ENCODE peak calls at places on chromosomes 2 and 18, in eight cellular contexts. One of them, this sample, is unnamed.
A peak's percentile ranks its signal among the peaks of the same experiment; 100 is the strongest.

GRCh38 chr2:163812926-163813520 is 77.2 kb upstream of the FIGN start:
- DNase-seq in iPS DF 6.9: no peak
- DNase-seq in SK-N-SH: no peak
- DNase-seq in suprapubic skin: no peak
- DNase-seq in effector memory CD4-positive, alpha-beta T cell: no peak
- DNase-seq in HCT116: no peak
- DNase-seq in SJSA1: no peak
- DNase-seq in endothelial cell of umbilical vein: no peak
- DNase-seq in this sample: no peak

GRCh38 chr2:127471286-127471983 is 53.2 kb downstream of the PROC start:
- DNase-seq in iPS DF 6.9: no peak
- DNase-seq in SK-N-SH: no peak
- DNase-seq in suprapubic skin: no peak
- DNase-seq in effector memory CD4-positive, alpha-beta T cell: no peak
- DNase-seq in HCT116: no peak
- DNase-seq in SJSA1: no peak
- DNase-seq in endothelial cell of umbilical vein: no peak
- DNase-seq in this sample: no peak

GRCh38 chr2:20962939-20963543 is 80.8 kb downstream of the APOB start:
- DNase-seq in iPS DF 6.9: peak; percentile 61
- DNase-seq in SK-N-SH: peak; percentile 84
- DNase-seq in suprapubic skin: peak; percentile 76
- DNase-seq in effector memory CD4-positive, alpha-beta T cell: peak; percentile 21
- DNase-seq in HCT116: peak; percentile 41
- DNase-seq in SJSA1: peak; percentile 39
- DNase-seq in endothelial cell of umbilical vein: peak; percentile 67
- DNase-seq in this sample: peak; percentile 45

GRCh38 chr2:168188011-168188410 is 59.4 kb downstream of the STK39 start:
- DNase-seq in iPS DF 6.9: no peak
- DNase-seq in SK-N-SH: no peak
- DNase-seq in suprapubic skin: no peak
- DNase-seq in effector memory CD4-positive, alpha-beta T cell: no peak
- DNase-seq in HCT116: no peak
- DNase-seq in SJSA1: no peak
- DNase-seq in endothelial cell of umbilical vein: no peak
- DNase-seq in this sample: no peak

GRCh38 chr18:3898866-3899613 is 449.1 kb downstream of the TGIF1 start:
- DNase-seq in iPS DF 6.9: no peak
- DNase-seq in SK-N-SH: no peak
- DNase-seq in suprapubic skin: no peak
- DNase-seq in effector memory CD4-positive, alpha-beta T cell: no peak
- DNase-seq in HCT116: no peak
- DNase-seq in SJSA1: no peak
- DNase-seq in endothelial cell of umbilical vein: no peak
- DNase-seq in this sample: no peak

GRCh38 chr2:176483481-176483880 is 214.2 kb downstream of the MTX2 start:
- DNase-seq in iPS DF 6.9: no peak
- DNase-seq in SK-N-SH: no peak
- DNase-seq in suprapubic skin: no peak
- DNase-seq in effector memory CD4-positive, alpha-beta T cell: no peak
- DNase-seq in HCT116: no peak
- DNase-seq in SJSA1: no peak
- DNase-seq in endothelial cell of umbilical vein: no peak
- DNase-seq in this sample: no peak

GRCh38 chr2:285506-285905 is 2.4 kb downstream of the ALKAL2 start:
- DNase-seq in iPS DF 6.9: no peak
- DNase-seq in SK-N-SH: no peak
- DNase-seq in suprapubic skin: no peak
- DNase-seq in effector memory CD4-positive, alpha-beta T cell: no peak
- DNase-seq in HCT116: no peak
- DNase-seq in SJSA1: peak; percentile 6
- DNase-seq in endothelial cell of umbilical vein: no peak
- DNase-seq in this sample: no peak

GRCh38 chr2:197946562-197946961 is 142.2 kb downstream of the PLCL1 start:
- DNase-seq in iPS DF 6.9: no peak
- DNase-seq in SK-N-SH: no peak
- DNase-seq in suprapubic skin: no peak
- DNase-seq in effector memory CD4-positive, alpha-beta T cell: no peak
- DNase-seq in HCT116: no peak
- DNase-seq in SJSA1: no peak
- DNase-seq in endothelial cell of umbilical vein: no peak
- DNase-seq in this sample: no peak

GRCh38 chr2:48145845-48146452 is 239.7 kb upstream of the FBXO11 start:
- DNase-seq in iPS DF 6.9: no peak
- DNase-seq in SK-N-SH: no peak
- DNase-seq in suprapubic skin: no peak
- DNase-seq in effector memory CD4-positive, alpha-beta T cell: no peak
- DNase-seq in HCT116: no peak
- DNase-seq in SJSA1: no peak
- DNase-seq in endothelial cell of umbilical vein: no peak
- DNase-seq in this sample: no peak

GRCh38 chr2:47058061-47058931 is 96.8 kb downstream of the STPG4 start:
- DNase-seq in iPS DF 6.9: no peak
- DNase-seq in SK-N-SH: no peak
- DNase-seq in suprapubic skin: no peak
- DNase-seq in effector memory CD4-positive, alpha-beta T cell: no peak
- DNase-seq in HCT116: no peak
- DNase-seq in SJSA1: no peak
- DNase-seq in endothelial cell of umbilical vein: no peak
- DNase-seq in this sample: no peak

GRCh38 chr2:217934321-217935131 is 68.3 kb downstream of the TNS1 start:
- DNase-seq in iPS DF 6.9: no peak
- DNase-seq in SK-N-SH: no peak
- DNase-seq in suprapubic skin: no peak
- DNase-seq in effector memory CD4-positive, alpha-beta T cell: no peak
- DNase-seq in HCT116: no peak
- DNase-seq in SJSA1: peak; percentile 84
- DNase-seq in endothelial cell of umbilical vein: peak; percentile 53
- DNase-seq in this sample: no peak

GRCh38 chr2:75592028-75592427 is 31.3 kb upstream of the EVA1A start:
- DNase-seq in iPS DF 6.9: no peak
- DNase-seq in SK-N-SH: no peak
- DNase-seq in suprapubic skin: no peak
- DNase-seq in effector memory CD4-positive, alpha-beta T cell: no peak
- DNase-seq in HCT116: peak; percentile 8
- DNase-seq in SJSA1: peak; percentile 51
- DNase-seq in endothelial cell of umbilical vein: peak; percentile 38
- DNase-seq in this sample: no peak

GRCh38 chr2:20596973-20597867 is 53.7 kb downstream of the HS1BP3 start:
- DNase-seq in iPS DF 6.9: no peak
- DNase-seq in SK-N-SH: no peak
- DNase-seq in suprapubic skin: peak; percentile 83
- DNase-seq in effector memory CD4-positive, alpha-beta T cell: no peak
- DNase-seq in HCT116: no peak
- DNase-seq in SJSA1: no peak
- DNase-seq in endothelial cell of umbilical vein: peak; percentile 83
- DNase-seq in this sample: no peak

GRCh38 chr2:209391776-209392401 is 32.0 kb upstream of the MAP2 start:
- DNase-seq in iPS DF 6.9: no peak
- DNase-seq in SK-N-SH: no peak
- DNase-seq in suprapubic skin: no peak
- DNase-seq in effector memory CD4-positive, alpha-beta T cell: no peak
- DNase-seq in HCT116: no peak
- DNase-seq in SJSA1: no peak
- DNase-seq in endothelial cell of umbilical vein: no peak
- DNase-seq in this sample: no peak

GRCh38 chr2:194545978-194546377 is 1111.0 kb upstream of the SLC39A10 start:
- DNase-seq in iPS DF 6.9: no peak
- DNase-seq in SK-N-SH: no peak
- DNase-seq in suprapubic skin: no peak
- DNase-seq in effector memory CD4-positive, alpha-beta T cell: no peak
- DNase-seq in HCT116: peak; percentile 2
- DNase-seq in SJSA1: no peak
- DNase-seq in endothelial cell of umbilical vein: peak; percentile 40
- DNase-seq in this sample: no peak

GRCh38 chr2:135638825-135639224 is 102.8 kb upstream of the UBXN4 start:
- DNase-seq in iPS DF 6.9: no peak
- DNase-seq in SK-N-SH: no peak
- DNase-seq in suprapubic skin: no peak
- DNase-seq in effector memory CD4-positive, alpha-beta T cell: no peak
- DNase-seq in HCT116: no peak
- DNase-seq in SJSA1: no peak
- DNase-seq in endothelial cell of umbilical vein: no peak
- DNase-seq in this sample: no peak

GRCh38 chr2:47311764-47312503 is 91.0 kb upstream of the MSH2 start:
- DNase-seq in iPS DF 6.9: no peak
- DNase-seq in SK-N-SH: no peak
- DNase-seq in suprapubic skin: no peak
- DNase-seq in effector memory CD4-positive, alpha-beta T cell: no peak
- DNase-seq in HCT116: no peak
- DNase-seq in SJSA1: no peak
- DNase-seq in endothelial cell of umbilical vein: no peak
- DNase-seq in this sample: no peak

GRCh38 chr2:10408649-10409579 is 39.2 kb downstream of the ODC1 start:
- DNase-seq in iPS DF 6.9: peak; percentile 81
- DNase-seq in SK-N-SH: peak; percentile 97
- DNase-seq in suprapubic skin: peak; percentile 85
- DNase-seq in effector memory CD4-positive, alpha-beta T cell: peak; percentile 67
- DNase-seq in HCT116: peak; percentile 79
- DNase-seq in SJSA1: peak; percentile 67
- DNase-seq in endothelial cell of umbilical vein: peak; percentile 75
- DNase-seq in this sample: peak; percentile 65

GRCh38 chr18:77119101-77119850 is 13.3 kb downstream of the MBP start:
- DNase-seq in iPS DF 6.9: no peak
- DNase-seq in SK-N-SH: no peak
- DNase-seq in suprapubic skin: no peak
- DNase-seq in effector memory CD4-positive, alpha-beta T cell: no peak
- DNase-seq in HCT116: no peak
- DNase-seq in SJSA1: no peak
- DNase-seq in endothelial cell of umbilical vein: no peak
- DNase-seq in this sample: no peak

GRCh38 chr2:151417650-151418049 is 7.9 kb downstream of the RIF1 start:
- DNase-seq in iPS DF 6.9: no peak
- DNase-seq in SK-N-SH: no peak
- DNase-seq in suprapubic skin: no peak
- DNase-seq in effector memory CD4-positive, alpha-beta T cell: no peak
- DNase-seq in HCT116: no peak
- DNase-seq in SJSA1: no peak
- DNase-seq in endothelial cell of umbilical vein: no peak
- DNase-seq in this sample: no peak
- H3K36me3 ChIP-seq in iPS DF 6.9: peaks cover 20% of the 10 kb centered on the region
- H3K36me3 ChIP-seq in SK-N-SH: peaks cover 66% of the 10 kb centered on the region
- H3K36me3 ChIP-seq in suprapubic skin: peaks cover 90% of the 10 kb centered on the region
- H3K36me3 ChIP-seq in effector memory CD4-positive, alpha-beta T cell: peaks cover 60% of the 10 kb centered on the region
- H3K36me3 ChIP-seq in HCT116: peaks cover 75% of the 10 kb centered on the region
- H3K36me3 ChIP-seq in SJSA1: peaks cover 92% of the 10 kb centered on the region
- H3K36me3 ChIP-seq in endothelial cell of umbilical vein: peaks cover 4% of the 10 kb centered on the region
- H3K36me3 ChIP-seq in this sample: peaks cover 5% of the 10 kb centered on the region

DNA sequence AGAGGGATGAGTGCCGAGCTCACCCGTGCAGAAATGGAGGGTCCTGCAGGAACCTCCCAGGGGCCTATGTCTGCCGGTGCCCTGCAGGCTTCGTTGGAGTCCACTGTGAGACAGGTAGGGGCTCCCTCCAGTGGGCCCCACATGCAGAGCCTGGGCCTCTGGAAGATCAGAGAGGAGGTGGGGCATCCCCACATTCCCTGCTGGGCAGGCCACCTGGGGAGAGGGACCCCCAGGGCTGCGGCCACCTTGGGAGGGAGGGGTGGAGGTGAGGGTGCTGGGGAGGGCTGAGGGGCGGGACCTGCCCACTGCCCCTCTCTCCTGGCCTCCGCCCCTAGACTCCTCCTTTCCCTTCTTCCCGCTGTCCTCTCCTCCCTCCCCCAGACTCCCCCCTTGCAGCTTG is 38.5 kb downstream of the MTERF4 start:
- DNase-seq in iPS DF 6.9: no peak
- DNase-seq in SK-N-SH: peak; percentile 56
- DNase-seq in suprapubic skin: no peak
- DNase-seq in effector memory CD4-positive, alpha-beta T cell: no peak
- DNase-seq in HCT116: no peak
- DNase-seq in SJSA1: no peak
- DNase-seq in endothelial cell of umbilical vein: no peak
- DNase-seq in this sample: no peak
- H3K27ac ChIP-seq in iPS DF 6.9: no peak overlapping the region
- H3K27ac ChIP-seq in SK-N-SH: no peak overlapping the region
- H3K27ac ChIP-seq in suprapubic skin: no peak overlapping the region
- H3K27ac ChIP-seq in effector memory CD4-positive, alpha-beta T cell: no peak overlapping the region
- H3K27ac ChIP-seq in HCT116: no peak overlapping the region
- H3K27ac ChIP-seq in SJSA1: no peak overlapping the region
- H3K27ac ChIP-seq in endothelial cell of umbilical vein: no peak overlapping the region
- H3K27ac ChIP-seq in this sample: no peak overlapping the region

GRCh38 chr2:237758165-237758564 is 40.4 kb upstream of the RBM44 start:
- DNase-seq in iPS DF 6.9: no peak
- DNase-seq in SK-N-SH: no peak
- DNase-seq in suprapubic skin: no peak
- DNase-seq in effector memory CD4-positive, alpha-beta T cell: no peak
- DNase-seq in HCT116: no peak
- DNase-seq in SJSA1: no peak
- DNase-seq in endothelial cell of umbilical vein: no peak
- DNase-seq in this sample: no peak

GRCh38 chr2:237757616-237758015 is 41.0 kb upstream of the RBM44 start:
- DNase-seq in iPS DF 6.9: no peak
- DNase-seq in SK-N-SH: no peak
- DNase-seq in suprapubic skin: no peak
- DNase-seq in effector memory CD4-positive, alpha-beta T cell: no peak
- DNase-seq in HCT116: no peak
- DNase-seq in SJSA1: no peak
- DNase-seq in endothelial cell of umbilical vein: no peak
- DNase-seq in this sample: no peak

GRCh38 chr2:237752761-237753165 is 45.8 kb upstream of the RBM44 start:
- DNase-seq in iPS DF 6.9: no peak
- DNase-seq in SK-N-SH: no peak
- DNase-seq in suprapubic skin: no peak
- DNase-seq in effector memory CD4-positive, alpha-beta T cell: no peak
- DNase-seq in HCT116: no peak
- DNase-seq in SJSA1: no peak
- DNase-seq in endothelial cell of umbilical vein: no peak
- DNase-seq in this sample: no peak

GRCh38 chr2:237754849-237755248 is 43.7 kb upstream of the RBM44 start:
- DNase-seq in iPS DF 6.9: no peak
- DNase-seq in SK-N-SH: no peak
- DNase-seq in suprapubic skin: no peak
- DNase-seq in effector memory CD4-positive, alpha-beta T cell: no peak
- DNase-seq in HCT116: no peak
- DNase-seq in SJSA1: no peak
- DNase-seq in endothelial cell of umbilical vein: no peak
- DNase-seq in this sample: no peak

DNA sequence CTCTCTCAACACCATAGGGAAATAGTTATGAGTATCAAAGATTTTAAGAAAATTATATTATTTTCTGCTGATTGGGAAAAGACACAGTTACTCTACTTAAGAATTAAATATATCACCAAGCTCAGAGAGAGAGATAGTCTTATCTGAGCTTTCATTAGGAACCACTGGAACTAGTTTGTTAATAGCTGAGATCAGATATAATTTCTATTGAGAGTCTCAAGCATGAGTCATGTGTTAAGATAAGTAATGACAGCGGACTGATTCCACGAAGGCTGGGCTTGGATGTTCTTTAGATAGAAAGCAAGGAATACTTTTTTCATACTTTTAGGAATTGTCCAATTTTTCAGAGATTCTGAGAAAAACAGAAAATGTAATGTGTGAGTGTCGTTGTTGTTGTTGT is 44.4 kb upstream of the RBM44 start:
- DNase-seq in iPS DF 6.9: no peak
- DNase-seq in SK-N-SH: no peak
- DNase-seq in suprapubic skin: no peak
- DNase-seq in effector memory CD4-positive, alpha-beta T cell: no peak
- DNase-seq in HCT116: no peak
- DNase-seq in SJSA1: no peak
- DNase-seq in endothelial cell of umbilical vein: no peak
- DNase-seq in this sample: no peak
- H3K36me3 ChIP-seq in iPS DF 6.9: peaks cover 5% of the 10 kb centered on the region
- H3K36me3 ChIP-seq in SK-N-SH: peaks cover 84% of the 10 kb centered on the region
- H3K36me3 ChIP-seq in suprapubic skin: peaks cover 92% of the 10 kb centered on the region
- H3K36me3 ChIP-seq in effector memory CD4-positive, alpha-beta T cell: peaks cover 91% of the 10 kb centered on the region
- H3K36me3 ChIP-seq in HCT116: peaks cover 45% of the 10 kb centered on the region
- H3K36me3 ChIP-seq in SJSA1: peaks cover 87% of the 10 kb centered on the region
- H3K36me3 ChIP-seq in endothelial cell of umbilical vein: peaks cover 50% of the 10 kb centered on the region
- H3K36me3 ChIP-seq in this sample: peaks cover 87% of the 10 kb centered on the region

GRCh38 chr2:30346475-30347169 is 100.4 kb upstream of the LCLAT1 start:
- DNase-seq in iPS DF 6.9: peak; percentile 18
- DNase-seq in SK-N-SH: no peak
- DNase-seq in suprapubic skin: no peak
- DNase-seq in effector memory CD4-positive, alpha-beta T cell: no peak
- DNase-seq in HCT116: no peak
- DNase-seq in SJSA1: no peak
- DNase-seq in endothelial cell of umbilical vein: peak; percentile 8
- DNase-seq in this sample: no peak
- H3K27ac ChIP-seq in iPS DF 6.9: no peak overlapping the region
- H3K27ac ChIP-seq in SK-N-SH: no peak overlapping the region
- H3K27ac ChIP-seq in suprapubic skin: peak overlapping the region; percentile 8
- H3K27ac ChIP-seq in effector memory CD4-positive, alpha-beta T cell: no peak overlapping the region
- H3K27ac ChIP-seq in HCT116: no peak overlapping the region
- H3K27ac ChIP-seq in SJSA1: no peak overlapping the region
- H3K27ac ChIP-seq in endothelial cell of umbilical vein: no peak overlapping the region
- H3K27ac ChIP-seq in this sample: no peak overlapping the region